ENCODE peak calls at places on chromosome 14, in four cellular contexts. K is HepG2, U is GM12878, V is K562. Y is an unnamed sample.

GRCh38 chr14:103775506-103775905 is 59.9 kb downstream of the ZFYVE21 start:
- DNase-seq in K (no peak), U (no peak), V (no peak), Y (no peak)

GRCh38 chr14:102491786-102492522 is 17.6 kb downstream of the ANKRD9 start:
- DNase-seq in K (no peak), U (no peak), V (no peak), Y (no peak)

GRCh38 chr14:68444449-68445168 is 348.3 kb downstream of the ZFP36L1 start:
- DNase-seq in K (peak; percentile 20), U (no peak), V (no peak), Y (no peak)

GRCh38 chr14:53278602-53279506 is 125.7 kb upstream of the DDHD1 start:
- DNase-seq in K (peak; percentile 62), U (no peak), V (no peak), Y (no peak)

GRCh38 chr14:50345891-50346422 is 33.8 kb downstream of the DMAC2L start:
- DNase-seq in K (no peak), U (no peak), V (no peak), Y (no peak)

GRCh38 chr14:61406198-61406597 is 84.8 kb downstream of the PRKCH start:
- DNase-seq in K (no peak), U (no peak), V (no peak), Y (peak; percentile 23)

GRCh38 chr14:54200726-54201125 is 196.1 kb upstream of the CDKN3 start:
- DNase-seq in K (no peak), U (no peak), V (no peak), Y (no peak)

GRCh38 chr14:49957089-49957852 is 64.4 kb downstream of the ARF6 start:
- DNase-seq in K (no peak), U (no peak), V (no peak), Y (no peak)

GRCh38 chr14:104373855-104374717 is 205.5 kb upstream of the C14orf180 start:
- DNase-seq in K (no peak), U (no peak), V (no peak), Y (no peak)

DNA sequence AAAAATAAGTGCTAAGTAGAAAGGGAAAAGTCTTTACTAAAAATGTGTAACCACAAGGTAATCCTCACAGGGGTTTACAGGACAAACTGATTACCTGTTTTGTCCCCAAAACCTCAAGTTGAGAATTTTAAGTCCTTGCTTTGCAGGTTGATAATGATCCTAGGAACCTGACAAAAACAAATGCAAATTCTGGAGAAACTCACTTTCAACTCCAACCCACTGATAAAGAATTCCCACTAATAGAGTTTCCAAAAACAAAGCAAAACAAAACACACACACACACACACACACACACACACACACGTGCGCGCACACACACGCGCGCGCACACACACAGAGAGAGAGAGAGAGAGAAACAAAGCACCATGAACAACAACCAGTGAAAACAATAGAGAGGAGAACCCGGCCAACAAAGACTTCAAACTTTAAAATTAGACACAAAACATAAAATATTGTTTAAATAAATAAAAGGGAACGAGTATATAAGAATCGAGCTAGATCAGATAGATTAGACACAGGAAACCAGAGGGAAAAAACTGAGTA is 187.0 kb upstream of the FOXN3 start:
- DNase-seq in K (no peak), U (no peak), V (no peak), Y (no peak)
- TF ChIP-seq NFIC in K (no peak), U (no peak), V (no peak), Y (no peak)

GRCh38 chr14:90742709-90743108 is 73.5 kb downstream of the TTC7B start:
- DNase-seq in K (no peak), U (no peak), V (no peak), Y (no peak)
- H3K27ac ChIP-seq in K (no peak overlapping the region), U (no peak overlapping the region), V (no peak overlapping the region), Y (no peak overlapping the region)

GRCh38 chr14:63200767-63201166 is 3.5 kb upstream of the RHOJ start:
- DNase-seq in K (no peak), U (no peak), V (no peak), Y (no peak)
- TF ChIP-seq NFIC in K (no peak), U (no peak), V (no peak), Y (peak; percentile 15)

GRCh38 chr14:67360469-67361206 is 510 bp downstream of the EIF2S1 start:
- DNase-seq in K (peak; percentile 5), U (no peak), V (no peak), Y (no peak)
- H3K27ac ChIP-seq in K (peak overlapping the region; percentile 86), U (peak overlapping the region; percentile 98), V (peak overlapping the region; percentile 98), Y (peak overlapping the region; percentile 96)

GRCh38 chr14:99601301-99601945 is 2.6 kb downstream of the CCDC85C start:
- DNase-seq in K (peak; percentile 49), U (no peak), V (no peak), Y (no peak)

GRCh38 chr14:99600232-99600888 is 3.6 kb downstream of the CCDC85C start:
- DNase-seq in K (no peak), U (no peak), V (no peak), Y (no peak)

GRCh38 chr14:99603471-99603933 is 505 bp downstream of the CCDC85C start:
- DNase-seq in K (no peak), U (no peak), V (no peak), Y (no peak)

GRCh38 chr14:99602788-99603415 is 1.1 kb downstream of the CCDC85C start:
- DNase-seq in K (no peak), U (no peak), V (no peak), Y (no peak)

GRCh38 chr14:99602054-99602787 is 1.8 kb downstream of the CCDC85C start:
- DNase-seq in K (peak; percentile 31), U (no peak), V (no peak), Y (no peak)
- TF ChIP-seq NFIC in K (no peak), U (no peak), V (no peak), Y (no peak)

GRCh38 chr14:70666364-70666691 is 24.6 kb downstream of the TTC9 start:
- DNase-seq in K (no peak), U (no peak), V (no peak), Y (no peak)
- H3K27ac ChIP-seq in K (no peak overlapping the region), U (peak overlapping the region; percentile 89), V (no peak overlapping the region), Y (no peak overlapping the region)

GRCh38 chr14:100571837-100572236 is 15.4 kb downstream of the BEGAIN start:
- DNase-seq in K (no peak), U (no peak), V (no peak), Y (no peak)
- TF ChIP-seq NFIC in K (no peak), U (no peak), V (no peak), Y (no peak)

GRCh38 chr14:74956280-74957072 is 1.1 kb upstream of the PGF start:
- DNase-seq in K (no peak), U (no peak), V (no peak), Y (no peak)
- H3K27ac ChIP-seq in K (peak overlapping the region; percentile 54), U (no peak overlapping the region), V (no peak overlapping the region), Y (no peak overlapping the region)

GRCh38 chr14:91357272-91357671 is 60.3 kb downstream of the CCDC88C start:
- DNase-seq in K (no peak), U (no peak), V (no peak), Y (no peak)

GRCh38 chr14:91354221-91354916 is 63.3 kb downstream of the CCDC88C start:
- DNase-seq in K (no peak), U (no peak), V (no peak), Y (no peak)

GRCh38 chr14:91356218-91356763 is 61.3 kb downstream of the CCDC88C start:
- DNase-seq in K (no peak), U (no peak), V (no peak), Y (no peak)

GRCh38 chr14:91352696-91353692 is 64.6 kb downstream of the CCDC88C start:
- DNase-seq in K (no peak), U (no peak), V (no peak), Y (no peak)

DNA sequence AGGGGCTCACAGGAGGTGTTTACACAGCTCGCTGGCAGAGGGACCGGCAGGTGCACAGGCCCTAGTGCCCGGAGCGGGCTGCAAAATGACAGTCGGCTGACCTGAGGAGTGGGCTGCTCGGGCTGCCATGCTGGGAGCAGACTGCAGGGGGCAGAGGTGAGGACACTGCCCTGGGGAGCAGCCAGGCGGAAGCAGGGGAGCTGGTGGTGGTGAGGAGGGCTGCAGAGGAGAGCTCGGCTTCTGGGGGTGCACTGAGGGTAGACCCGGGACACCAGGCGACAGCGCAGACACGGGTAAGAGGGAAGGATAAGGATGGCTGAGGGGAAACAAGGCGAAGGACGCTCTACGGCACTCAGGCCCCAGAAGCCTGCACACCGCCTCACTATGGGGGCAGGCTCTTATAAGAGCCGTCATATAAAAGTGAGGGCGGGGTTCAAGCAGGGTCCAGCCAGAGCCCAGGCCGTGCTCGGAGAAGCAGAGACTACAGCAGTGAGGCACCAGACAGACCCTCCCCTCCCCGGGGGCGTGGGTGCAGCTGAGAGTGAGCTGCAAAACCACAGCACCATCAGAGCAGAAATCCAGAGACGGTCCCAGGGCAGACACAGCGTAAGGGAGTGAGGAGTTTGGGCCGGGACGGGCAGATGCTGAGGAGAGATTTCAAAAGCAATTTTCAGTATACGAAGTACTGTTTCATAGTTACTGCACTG is 62.5 kb downstream of the CCDC88C start:
- DNase-seq in K (no peak), U (no peak), V (peak; percentile 49), Y (peak; percentile 75)
- TF ChIP-seq NFIC in K (no peak), U (no peak), V (no peak), Y (no peak)